ENCODE peak calls at places on chromosomes 4 and X, in five cellular contexts. J is D341Med, Y is DMS153, U is RKO, E is NCI-H524 treated with DMSO at 0.1 percent for 48 hours. B is an unnamed sample.

GRCh38 chr4:113603926-113604325 is 157.6 kb downstream of the CAMK2D start:
- DNase-seq in E (no peak), Y (no peak), U (no peak), J (no peak), B (no peak)

GRCh38 chr4:38931125-38931524 is 63.5 kb downstream of the FAM114A1 start:
- DNase-seq in J (no peak), Y (no peak), U (no peak), E (no peak), B (no peak)

GRCh38 chr4:104641427-104641826 is 146.7 kb upstream of the CXXC4 start:
- DNase-seq in Y (no peak), E (no peak), U (peak; percentile 2), J (no peak), B (no peak)

GRCh38 chr4:94690851-94691254 is 66.9 kb upstream of the BMPR1B start:
- DNase-seq in U (no peak), Y (no peak), E (no peak), J (no peak), B (no peak)

GRCh38 chrX:29903365-29903764 is 312.0 kb upstream of the MAGEB2 start:
- DNase-seq in U (peak; percentile 2), J (no peak), Y (no peak), E (no peak), B (no peak)

GRCh38 chr4:35364321-35364870 is 879.9 kb downstream of the ARAP2 start:
- DNase-seq in Y (no peak), E (no peak), U (no peak), J (no peak), B (no peak)

GRCh38 chrX:153333271-153333670 is 682 bp upstream of the ZNF275 start:
- DNase-seq in Y (no peak), J (no peak), E (no peak), U (no peak), B (no peak)

GRCh38 chr4:14222630-14223029 is 595.1 kb upstream of the BOD1L1 start:
- DNase-seq in U (no peak), J (no peak), Y (no peak), E (no peak), B (no peak)

GRCh38 chr4:149291463-149291862 is 524.2 kb downstream of the IQCM start:
- DNase-seq in U (no peak), Y (no peak), J (no peak), E (no peak), B (no peak)

GRCh38 chr4:9953089-9953488 is 68.2 kb downstream of the SLC2A9 start:
- DNase-seq in E (no peak), Y (no peak), U (no peak), J (no peak), B (no peak)

GRCh38 chrX:2500681-2501151 is at the start of the genes DHRSX and ZBED1:
- DNase-seq in U (peak; percentile 28), J (peak; percentile 85), E (no peak), Y (no peak), B (peak; percentile 26)